ENCODE peak calls at places on chromosome 12, in five cellular contexts. One of them, this sample, is unnamed.

GRCh38 chr12:23884909-23885308 is 64.6 kb downstream of the SOX5 start:
- DNase-seq in effector CD4-positive, alpha-beta T cell: no peak
- DNase-seq in AG09319: no peak
- DNase-seq in activated CD8-positive, alpha-beta memory T cell treated with anti-CD3 and anti-CD28 coated beads for 1 hour: no peak
- DNase-seq in HuH-7: no peak
- DNase-seq in this sample: no peak

GRCh38 chr12:101097829-101098580 is 112.0 kb downstream of the SLC5A8 start:
- DNase-seq in effector CD4-positive, alpha-beta T cell: no peak
- DNase-seq in AG09319: no peak
- DNase-seq in activated CD8-positive, alpha-beta memory T cell treated with anti-CD3 and anti-CD28 coated beads for 1 hour: no peak
- DNase-seq in HuH-7: no peak
- DNase-seq in this sample: no peak

GRCh38 chr12:64104376-64104775 is 117.7 kb downstream of the KICS2 start:
- DNase-seq in HuH-7: no peak
- DNase-seq in AG09319: no peak
- DNase-seq in activated CD8-positive, alpha-beta memory T cell treated with anti-CD3 and anti-CD28 coated beads for 1 hour: no peak
- DNase-seq in effector CD4-positive, alpha-beta T cell: no peak
- DNase-seq in this sample: no peak

GRCh38 chr12:94740601-94741362 is 90.4 kb upstream of the TMCC3 start:
- DNase-seq in AG09319: no peak
- DNase-seq in activated CD8-positive, alpha-beta memory T cell treated with anti-CD3 and anti-CD28 coated beads for 1 hour: no peak
- DNase-seq in HuH-7: no peak
- DNase-seq in effector CD4-positive, alpha-beta T cell: no peak
- DNase-seq in this sample: no peak

GRCh38 chr12:107328442-107329133 is 235.2 kb upstream of the CRY1 start:
- DNase-seq in effector CD4-positive, alpha-beta T cell: no peak
- DNase-seq in HuH-7: no peak
- DNase-seq in activated CD8-positive, alpha-beta memory T cell treated with anti-CD3 and anti-CD28 coated beads for 1 hour: no peak
- DNase-seq in AG09319: no peak
- DNase-seq in this sample: no peak

GRCh38 chr12:49825360-49825970 is 2.7 kb downstream of the NCKAP5L start:
- DNase-seq in activated CD8-positive, alpha-beta memory T cell treated with anti-CD3 and anti-CD28 coated beads for 1 hour: no peak
- DNase-seq in effector CD4-positive, alpha-beta T cell: no peak
- DNase-seq in HuH-7: no peak
- DNase-seq in AG09319: no peak
- DNase-seq in this sample: peak

GRCh38 chr12:103751171-103751570 is 89.9 kb downstream of the NT5DC3 start:
- DNase-seq in HuH-7: peak
- DNase-seq in AG09319: no peak
- DNase-seq in activated CD8-positive, alpha-beta memory T cell treated with anti-CD3 and anti-CD28 coated beads for 1 hour: no peak
- DNase-seq in effector CD4-positive, alpha-beta T cell: no peak
- DNase-seq in this sample: no peak

GRCh38 chr12:81077686-81078441 is at the start of gene ACSS3:
- DNase-seq in effector CD4-positive, alpha-beta T cell: no peak
- DNase-seq in HuH-7: peak
- DNase-seq in AG09319: no peak
- DNase-seq in activated CD8-positive, alpha-beta memory T cell treated with anti-CD3 and anti-CD28 coated beads for 1 hour: no peak
- DNase-seq in this sample: peak

GRCh38 chr12:112190626-112191025 is 65.3 kb downstream of the TRAFD1 start:
- DNase-seq in HuH-7: no peak
- DNase-seq in effector CD4-positive, alpha-beta T cell: no peak
- DNase-seq in AG09319: no peak
- DNase-seq in activated CD8-positive, alpha-beta memory T cell treated with anti-CD3 and anti-CD28 coated beads for 1 hour: no peak
- DNase-seq in this sample: no peak